ENCODE peak calls at places on chromosomes 2 and 18, in five cellular contexts. E is AG04450, N is tibial nerve, X is glutamatergic neuron, B is fibroblast of the aortic adventitia. A is an unnamed sample.

GRCh38 chr18:48442761-48443160 is 33.6 kb upstream of the ZBTB7C start:
- DNase-seq in E (no peak), N (no peak), X (no peak), B (peak), A (no peak)

GRCh38 chr2:242098445-242099128 is 229.1 kb downstream of the RTP5 start:
- DNase-seq in E (no peak), N (no peak), X (no peak), B (peak), A (peak)

GRCh38 chr2:54906711-54907110 is 143.5 kb downstream of the RTN4 start:
- DNase-seq in E (no peak), N (no peak), X (no peak), B (no peak), A (no peak)

GRCh38 chr18:63963610-63964256 is 6.1 kb upstream of the SERPINB8 start:
- DNase-seq in E (peak), N (no peak), X (peak), B (peak), A (peak)

GRCh38 chr2:58571181-58571852 is 330.2 kb upstream of the FANCL start:
- DNase-seq in E (peak), N (no peak), X (no peak), B (peak), A (peak)

GRCh38 chr2:143354050-143354449 is 224.8 kb downstream of the ARHGAP15 start:
- DNase-seq in E (no peak), N (no peak), X (no peak), B (no peak), A (no peak)

GRCh38 chr2:7745369-7745768 is 828.2 kb downstream of the RNF144A start:
- DNase-seq in E (no peak), N (no peak), X (no peak), B (no peak), A (no peak)

GRCh38 chr2:240140920-240141319 is 462 bp upstream of the OTOS start:
- DNase-seq in E (no peak), N (no peak), X (no peak), B (no peak), A (no peak)

GRCh38 chr2:45610281-45611019 is 617 bp downstream of the SRBD1 start:
- DNase-seq in E (no peak), N (peak), X (peak), B (peak), A (peak)

GRCh38 chr2:40292291-40292690 is 159.6 kb downstream of the SLC8A1 start:
- DNase-seq in E (no peak), N (no peak), X (no peak), B (no peak), A (no peak)

GRCh38 chr2:236335696-236336574 is 71.7 kb upstream of the ASB18 start:
- DNase-seq in E (no peak), N (no peak), X (no peak), B (no peak), A (no peak)

GRCh38 chr18:48867978-48868377 is 82.8 kb downstream of the SMAD7 start:
- DNase-seq in E (no peak), N (no peak), X (peak), B (no peak), A (no peak)

GRCh38 chr2:64225491-64225890 is 81.3 kb upstream of the PELI1 start:
- DNase-seq in E (no peak), N (no peak), X (no peak), B (no peak), A (peak)

GRCh38 chr2:54061272-54061671 is 54.1 kb upstream of the ACYP2 start:
- DNase-seq in E (no peak), N (no peak), X (no peak), B (no peak), A (no peak)

GRCh38 chr2:100692381-100692780 is 127.6 kb upstream of the NPAS2 start:
- DNase-seq in E (no peak), N (no peak), X (no peak), B (no peak), A (no peak)

GRCh38 chr2:169360984-169361705 is 1.2 kb downstream of the LRP2 start:
- DNase-seq in E (no peak), N (no peak), X (peak), B (no peak), A (no peak)

GRCh38 chr2:121386707-121387106 is 101.7 kb upstream of the TFCP2L1 start:
- DNase-seq in E (no peak), N (no peak), X (no peak), B (peak), A (peak)

GRCh38 chr2:121387591-121388325 is 102.8 kb upstream of the TFCP2L1 start:
- DNase-seq in E (no peak), N (no peak), X (no peak), B (no peak), A (peak)

GRCh38 chr2:121377676-121378075 is 92.7 kb upstream of the TFCP2L1 start:
- DNase-seq in E (no peak), N (no peak), X (no peak), B (no peak), A (peak)

GRCh38 chr2:121386102-121386501 is 101.1 kb upstream of the TFCP2L1 start:
- DNase-seq in E (no peak), N (no peak), X (no peak), B (no peak), A (no peak)

DNA sequence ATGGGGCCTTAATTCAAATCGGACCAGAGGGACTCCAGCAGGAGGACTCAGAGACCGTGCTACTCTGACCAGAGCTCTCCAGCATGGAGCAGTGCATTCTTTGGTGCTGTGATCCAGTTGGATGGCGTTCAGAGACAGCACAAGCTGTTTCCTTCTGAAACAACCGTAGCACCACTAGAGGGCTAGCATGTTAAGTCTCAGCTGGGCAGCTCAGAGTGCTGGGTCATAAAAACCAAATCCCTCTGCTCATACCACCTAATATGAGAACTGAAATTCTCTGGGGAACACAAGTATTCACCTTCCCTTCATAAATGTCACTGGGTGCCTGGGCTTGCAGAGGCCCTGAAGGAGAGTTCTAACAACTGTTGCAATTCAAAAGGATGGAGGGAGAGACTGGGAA is 97.7 kb upstream of the TFCP2L1 start:
- DNase-seq in E (no peak), N (no peak), X (no peak), B (no peak), A (no peak)
- TF ChIP-seq CTCF in E (peak), N (no peak), X (no peak), B (peak), A (peak)

GRCh38 chr2:229269986-229270385 is 1.1 kb downstream of the PID1 start:
- DNase-seq in E (no peak), N (no peak), X (no peak), B (peak), A (no peak)
- TF ChIP-seq CTCF in E (no peak), N (no peak), X (no peak), B (no peak), A (no peak)

GRCh38 chr18:21912339-21913239 is 172.0 kb downstream of the MIB1 start:
- DNase-seq in E (no peak), N (no peak), X (no peak), B (no peak), A (no peak)
- TF ChIP-seq CTCF in E (no peak), N (no peak), X (no peak), B (peak), A (no peak)

DNA sequence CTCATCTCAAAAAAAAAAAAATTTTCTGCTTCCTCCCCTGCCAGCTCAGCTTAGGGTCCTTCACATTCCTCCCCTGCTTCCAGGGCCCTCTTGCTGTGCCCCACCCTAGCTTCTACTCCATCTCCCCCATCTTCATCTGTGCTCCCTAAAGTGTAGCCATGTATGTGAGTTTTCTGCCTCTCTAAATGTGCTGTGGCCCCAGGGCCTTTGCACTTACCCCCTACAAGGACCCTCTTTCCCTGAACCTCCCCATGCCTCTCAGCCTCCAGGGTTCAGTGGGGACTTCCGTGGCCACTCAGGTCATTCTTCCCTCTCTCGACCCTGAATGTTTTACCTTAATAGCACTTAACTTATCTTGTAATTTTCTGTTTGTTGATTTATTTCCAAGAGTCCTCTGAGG is 6.2 kb upstream of the ARHGEF4 start:
- DNase-seq in E (no peak), N (no peak), X (no peak), B (no peak), A (no peak)
- TF ChIP-seq CTCF in E (no peak), N (no peak), X (no peak), B (no peak), A (no peak)

A was measured in HFFc6.